ENCODE peak calls at places on chromosomes 5 and 9, in five cellular contexts. One of them, this sample, is unnamed. For H3K9me3 and H3K4me1, the result is how much of the 10 kb centered on the place peaks cover.

GRCh38 chr5:94433393-94434149 is 184.8 kb downstream of the KIAA0825 start:
- DNase-seq in esophagus squamous epithelium: no peak
- DNase-seq in heart left ventricle: no peak
- DNase-seq in GM23248: peak
- DNase-seq in right cardiac atrium: peak
- DNase-seq in this sample: no peak

GRCh38 chr5:176743828-176744583 is 66.4 kb upstream of the UNC5A start:
- DNase-seq in esophagus squamous epithelium: no peak
- DNase-seq in heart left ventricle: peak
- DNase-seq in GM23248: no peak
- DNase-seq in right cardiac atrium: no peak
- DNase-seq in this sample: no peak

GRCh38 chr5:1013238-1013947 is 4.8 kb downstream of the NKD2 start:
- DNase-seq in esophagus squamous epithelium: no peak
- DNase-seq in heart left ventricle: peak
- DNase-seq in GM23248: no peak
- DNase-seq in right cardiac atrium: peak
- DNase-seq in this sample: no peak

GRCh38 chr5:113140837-113141661 is 164.5 kb downstream of the DCP2 start:
- DNase-seq in esophagus squamous epithelium: no peak
- DNase-seq in heart left ventricle: no peak
- DNase-seq in GM23248: peak
- DNase-seq in right cardiac atrium: peak
- DNase-seq in this sample: no peak

GRCh38 chr5:31232273-31232888 is 38.9 kb downstream of the CDH6 start:
- DNase-seq in esophagus squamous epithelium: no peak
- DNase-seq in heart left ventricle: no peak
- DNase-seq in GM23248: peak
- DNase-seq in right cardiac atrium: no peak
- DNase-seq in this sample: no peak

GRCh38 chr5:132013006-132013689 is 1.7 kb upstream of the ACSL6 start:
- DNase-seq in esophagus squamous epithelium: no peak
- DNase-seq in heart left ventricle: peak
- DNase-seq in GM23248: no peak
- DNase-seq in right cardiac atrium: no peak
- DNase-seq in this sample: no peak

GRCh38 chr5:73633060-73633459 is 7.1 kb downstream of the ARHGEF28 start:
- DNase-seq in esophagus squamous epithelium: no peak
- DNase-seq in heart left ventricle: no peak
- DNase-seq in GM23248: no peak
- DNase-seq in right cardiac atrium: no peak
- DNase-seq in this sample: no peak

GRCh38 chr5:16736158-16736994 is 119.6 kb upstream of the RETREG1 start:
- DNase-seq in esophagus squamous epithelium: no peak
- DNase-seq in heart left ventricle: no peak
- DNase-seq in GM23248: peak
- DNase-seq in right cardiac atrium: no peak
- DNase-seq in this sample: no peak

GRCh38 chr5:32308951-32309350 is 3.8 kb downstream of the MTMR12 start:
- DNase-seq in esophagus squamous epithelium: no peak
- DNase-seq in heart left ventricle: no peak
- DNase-seq in GM23248: no peak
- DNase-seq in right cardiac atrium: no peak
- DNase-seq in this sample: no peak

GRCh38 chr5:3325206-3325605 is 270.4 kb upstream of the IRX1 start:
- DNase-seq in esophagus squamous epithelium: no peak
- DNase-seq in heart left ventricle: no peak
- DNase-seq in GM23248: peak
- DNase-seq in right cardiac atrium: no peak
- DNase-seq in this sample: no peak

GRCh38 chr5:77171141-77171910 is 39.2 kb upstream of the PDE8B start:
- DNase-seq in esophagus squamous epithelium: no peak
- DNase-seq in heart left ventricle: no peak
- DNase-seq in GM23248: no peak
- DNase-seq in right cardiac atrium: no peak
- DNase-seq in this sample: no peak

GRCh38 chr5:50962934-50963646 is 296.7 kb downstream of the PARP8 start:
- DNase-seq in esophagus squamous epithelium: no peak
- DNase-seq in heart left ventricle: peak
- DNase-seq in GM23248: peak
- DNase-seq in right cardiac atrium: peak
- DNase-seq in this sample: peak

GRCh38 chr9:37549527-37549926 is 26.7 kb downstream of the FBXO10 start:
- DNase-seq in esophagus squamous epithelium: no peak
- DNase-seq in heart left ventricle: no peak
- DNase-seq in GM23248: peak
- DNase-seq in right cardiac atrium: no peak
- DNase-seq in this sample: no peak

GRCh38 chr9:138122676-138123075 is 245.1 kb downstream of the CACNA1B start:
- DNase-seq in esophagus squamous epithelium: no peak
- DNase-seq in heart left ventricle: no peak
- DNase-seq in GM23248: no peak
- DNase-seq in right cardiac atrium: no peak
- DNase-seq in this sample: no peak

GRCh38 chr5:66285343-66285942 is 141.3 kb downstream of the SREK1 start:
- DNase-seq in esophagus squamous epithelium: no peak
- DNase-seq in heart left ventricle: no peak
- DNase-seq in GM23248: no peak
- DNase-seq in right cardiac atrium: no peak
- DNase-seq in this sample: no peak

GRCh38 chr9:124010303-124010664 is 1.3 kb upstream of the LHX2 start:
- DNase-seq in esophagus squamous epithelium: no peak
- DNase-seq in heart left ventricle: no peak
- DNase-seq in GM23248: no peak
- DNase-seq in right cardiac atrium: no peak
- DNase-seq in this sample: no peak

GRCh38 chr5:50580506-50580905 is 85.9 kb upstream of the PARP8 start:
- DNase-seq in esophagus squamous epithelium: no peak
- DNase-seq in heart left ventricle: no peak
- DNase-seq in GM23248: no peak
- DNase-seq in right cardiac atrium: no peak
- DNase-seq in this sample: no peak

GRCh38 chr5:140189977-140190867 is 15.2 kb downstream of the CYSTM1 start:
- DNase-seq in esophagus squamous epithelium: no peak
- DNase-seq in heart left ventricle: no peak
- DNase-seq in GM23248: peak
- DNase-seq in right cardiac atrium: no peak
- DNase-seq in this sample: no peak

GRCh38 chr5:81428446-81428845 is 34.5 kb upstream of the ACOT12 start:
- DNase-seq in esophagus squamous epithelium: no peak
- DNase-seq in heart left ventricle: no peak
- DNase-seq in GM23248: peak
- DNase-seq in right cardiac atrium: no peak
- DNase-seq in this sample: no peak

GRCh38 chr5:147558826-147559225 is 49.0 kb upstream of the DPYSL3 start:
- DNase-seq in esophagus squamous epithelium: no peak
- DNase-seq in heart left ventricle: no peak
- DNase-seq in GM23248: peak
- DNase-seq in right cardiac atrium: peak
- DNase-seq in this sample: no peak

GRCh38 chr9:124108216-124108615 is 96.6 kb downstream of the LHX2 start:
- DNase-seq in esophagus squamous epithelium: no peak
- DNase-seq in heart left ventricle: peak
- DNase-seq in GM23248: no peak
- DNase-seq in right cardiac atrium: no peak
- DNase-seq in this sample: no peak

GRCh38 chr5:41193462-41194166 is 19.7 kb downstream of the C6 start:
- DNase-seq in esophagus squamous epithelium: peak
- DNase-seq in heart left ventricle: peak
- DNase-seq in GM23248: peak
- DNase-seq in right cardiac atrium: peak
- DNase-seq in this sample: no peak

GRCh38 chr5:34042302-34042701 is 711 bp downstream of the C1QTNF3 start:
- DNase-seq in esophagus squamous epithelium: no peak
- DNase-seq in heart left ventricle: no peak
- DNase-seq in GM23248: no peak
- DNase-seq in right cardiac atrium: peak
- DNase-seq in this sample: no peak

GRCh38 chr9:88816141-88816540 is 175.1 kb upstream of the S1PR3 start:
- DNase-seq in esophagus squamous epithelium: no peak
- DNase-seq in heart left ventricle: no peak
- DNase-seq in GM23248: peak
- DNase-seq in right cardiac atrium: no peak
- DNase-seq in this sample: no peak

GRCh38 chr5:178576591-178577351 is 13.4 kb downstream of the COL23A1 start:
- DNase-seq in esophagus squamous epithelium: no peak
- DNase-seq in heart left ventricle: no peak
- DNase-seq in GM23248: no peak
- DNase-seq in right cardiac atrium: peak
- DNase-seq in this sample: no peak

GRCh38 chr5:132010645-132011560 is 555 bp downstream of the ACSL6 start:
- DNase-seq in esophagus squamous epithelium: no peak
- DNase-seq in heart left ventricle: peak
- DNase-seq in GM23248: no peak
- DNase-seq in right cardiac atrium: no peak
- DNase-seq in this sample: peak

GRCh38 chr9:137955224-137955570 is 77.6 kb downstream of the CACNA1B start:
- DNase-seq in esophagus squamous epithelium: no peak
- DNase-seq in heart left ventricle: no peak
- DNase-seq in GM23248: no peak
- DNase-seq in right cardiac atrium: no peak
- DNase-seq in this sample: no peak

GRCh38 chr9:123696476-123696875 is 233.4 kb downstream of the DENND1A start:
- DNase-seq in esophagus squamous epithelium: no peak
- DNase-seq in heart left ventricle: no peak
- DNase-seq in GM23248: peak
- DNase-seq in right cardiac atrium: no peak
- DNase-seq in this sample: no peak

GRCh38 chr9:108588246-108588645 is 267.5 kb downstream of the ACTL7B start:
- DNase-seq in esophagus squamous epithelium: no peak
- DNase-seq in heart left ventricle: no peak
- DNase-seq in GM23248: no peak
- DNase-seq in right cardiac atrium: no peak
- DNase-seq in this sample: no peak

GRCh38 chr9:19181556-19181955 is 48.9 kb upstream of the DENND4C start:
- DNase-seq in esophagus squamous epithelium: no peak
- DNase-seq in heart left ventricle: no peak
- DNase-seq in GM23248: no peak
- DNase-seq in right cardiac atrium: no peak
- DNase-seq in this sample: no peak

GRCh38 chr9:19185191-19185590 is 45.3 kb upstream of the DENND4C start:
- DNase-seq in esophagus squamous epithelium: no peak
- DNase-seq in heart left ventricle: no peak
- DNase-seq in GM23248: no peak
- DNase-seq in right cardiac atrium: no peak
- DNase-seq in this sample: no peak

GRCh38 chr9:19186240-19186639 is 44.3 kb upstream of the DENND4C start:
- DNase-seq in esophagus squamous epithelium: no peak
- DNase-seq in heart left ventricle: no peak
- DNase-seq in GM23248: peak
- DNase-seq in right cardiac atrium: no peak
- DNase-seq in this sample: no peak

GRCh38 chr9:19184144-19184917 is 46.2 kb upstream of the DENND4C start:
- DNase-seq in esophagus squamous epithelium: peak
- DNase-seq in heart left ventricle: peak
- DNase-seq in GM23248: peak
- DNase-seq in right cardiac atrium: peak
- DNase-seq in this sample: peak

GRCh38 chr9:19181002-19181401 is 49.5 kb upstream of the DENND4C start:
- DNase-seq in esophagus squamous epithelium: no peak
- DNase-seq in heart left ventricle: no peak
- DNase-seq in GM23248: no peak
- DNase-seq in right cardiac atrium: peak
- DNase-seq in this sample: no peak
- H3K27ac ChIP-seq in esophagus squamous epithelium: peak
- H3K27ac ChIP-seq in heart left ventricle: no peak
- H3K27ac ChIP-seq in GM23248: no peak
- H3K27ac ChIP-seq in right cardiac atrium: no peak
- H3K27ac ChIP-seq in this sample: no peak

GRCh38 chr5:56430437-56430836 is 197.3 kb upstream of the ANKRD55 start:
- DNase-seq in esophagus squamous epithelium: no peak
- DNase-seq in heart left ventricle: no peak
- DNase-seq in GM23248: no peak
- DNase-seq in right cardiac atrium: no peak
- DNase-seq in this sample: no peak
- H3K9me3 ChIP-seq in esophagus squamous epithelium: under half
- H3K9me3 ChIP-seq in heart left ventricle: under half
- H3K9me3 ChIP-seq in GM23248: under half
- H3K9me3 ChIP-seq in right cardiac atrium: under half
- H3K9me3 ChIP-seq in this sample: under half

DNA sequence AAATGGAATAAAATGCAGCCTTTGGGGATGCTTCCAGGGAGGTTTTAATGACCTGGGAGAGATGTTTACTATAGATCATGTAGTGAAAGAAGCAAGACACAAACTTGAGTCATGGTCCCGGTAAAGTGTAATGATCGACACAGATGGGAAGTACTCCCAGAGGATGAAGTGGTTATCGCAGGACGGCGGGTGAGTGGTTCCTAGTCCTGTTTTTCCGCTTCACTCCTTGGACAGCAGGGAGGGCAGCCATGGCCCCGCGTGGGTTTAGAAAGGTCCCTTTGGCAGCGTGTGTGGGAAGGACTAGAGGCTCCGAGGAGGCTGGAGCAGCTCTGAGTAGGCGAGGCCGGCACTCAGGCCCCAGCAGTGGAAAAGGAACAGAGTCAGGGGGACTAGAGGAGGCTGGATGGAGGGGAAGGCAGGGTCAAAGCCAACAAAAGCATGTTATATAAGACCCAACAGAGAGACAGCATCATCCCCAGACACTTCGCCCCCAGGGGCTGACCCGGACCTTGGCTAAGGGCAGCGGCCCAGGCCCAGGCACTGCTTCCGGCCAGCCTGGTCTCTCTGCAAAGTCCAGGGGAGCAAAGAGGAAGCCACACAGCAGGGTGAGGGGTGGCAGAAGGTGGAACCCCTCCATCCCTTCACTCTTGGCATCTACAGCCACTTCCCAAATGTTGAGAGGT is 49.1 kb upstream of the STXBP1 start:
- DNase-seq in esophagus squamous epithelium: no peak
- DNase-seq in heart left ventricle: no peak
- DNase-seq in GM23248: no peak
- DNase-seq in right cardiac atrium: peak
- DNase-seq in this sample: no peak
- H3K4me1 ChIP-seq in esophagus squamous epithelium: half or more
- H3K4me1 ChIP-seq in heart left ventricle: under half
- H3K4me1 ChIP-seq in GM23248: half or more
- H3K4me1 ChIP-seq in right cardiac atrium: under half
- H3K4me1 ChIP-seq in this sample: under half

DNA sequence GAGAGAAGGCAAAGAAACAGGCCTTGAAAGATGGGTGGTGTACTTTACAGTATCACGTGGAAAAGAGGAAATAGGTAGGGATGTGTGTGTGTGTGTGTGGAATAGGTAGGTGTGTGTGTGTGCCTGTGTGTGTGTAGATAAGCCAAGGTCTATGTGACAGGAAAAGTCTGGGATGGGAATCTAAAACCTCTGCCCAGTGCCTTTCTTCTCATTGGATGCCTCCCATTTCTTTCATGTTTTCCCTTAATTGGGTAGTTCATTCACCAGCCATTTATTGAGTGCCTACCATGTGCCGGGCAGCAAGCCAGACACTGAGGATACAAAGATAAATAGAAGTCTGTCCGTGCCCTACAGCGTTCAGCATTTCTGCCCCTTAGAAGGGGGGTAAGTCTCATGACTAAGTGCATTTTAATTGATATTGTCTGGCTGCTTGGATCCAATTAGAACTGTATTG is 1.0 kb downstream of the URM1 start:
- DNase-seq in esophagus squamous epithelium: no peak
- DNase-seq in heart left ventricle: no peak
- DNase-seq in GM23248: peak
- DNase-seq in right cardiac atrium: no peak
- DNase-seq in this sample: no peak
- H3K27ac ChIP-seq in esophagus squamous epithelium: peak
- H3K27ac ChIP-seq in heart left ventricle: no peak
- H3K27ac ChIP-seq in GM23248: peak
- H3K27ac ChIP-seq in right cardiac atrium: no peak
- H3K27ac ChIP-seq in this sample: peak

This sample was measured in CD8-positive, alpha-beta memory T cell.